ENCODE peak calls at places on chromosomes 16 and 17, in eight cellular contexts. R is kidney epithelial cell; U is COR-L47; M is activated naive CD4-positive, alpha-beta T cell treated with anti-CD3 and anti-CD28 coated beads, Interleukin-2, amount 50 U/mL, for 16 hours; L is AG10803; Z is OCI-LY7; C is NCI-H1092; W is NCI-H187 treated with DMSO at 0.1 percent for 48 hours. E is an unnamed sample.

GRCh38 chr16:68003031-68003430 is 3.7 kb upstream of the DPEP2 start:
- DNase-seq in Z (no peak), C (no peak), U (no peak), M (no peak), W (no peak), L (peak), R (no peak), E (no peak)

GRCh38 chr17:69597898-69598692 is 183.6 kb downstream of the MAP2K6 start:
- DNase-seq in Z (no peak), L (peak), W (no peak), C (no peak), R (peak), M (no peak), U (no peak), E (no peak)

GRCh38 chr17:36485805-36486203 is 677 bp upstream of the ZNHIT3 start:
- DNase-seq in W (no peak), U (peak), R (no peak), L (no peak), C (no peak), M (no peak), Z (peak), E (no peak)

GRCh38 chr17:1783834-1784611 is 22.2 kb downstream of the SERPINF1 start:
- DNase-seq in U (no peak), W (no peak), Z (no peak), C (no peak), L (peak), M (no peak), R (no peak), E (no peak)

GRCh38 chr17:15262291-15263205 is 2.6 kb downstream of the PMP22 start:
- DNase-seq in C (no peak), U (no peak), L (peak), M (no peak), Z (no peak), W (no peak), R (no peak), E (no peak)

GRCh38 chr17:50947844-50948514 is 81.8 kb upstream of the TOB1 start:
- DNase-seq in C (peak), Z (no peak), M (no peak), W (no peak), U (peak), R (no peak), L (no peak), E (no peak)

GRCh38 chr17:12744298-12744697 is 45.0 kb upstream of the ARHGAP44 start:
- DNase-seq in L (peak), U (no peak), W (no peak), C (no peak), Z (no peak), M (no peak), R (no peak), E (no peak)

GRCh38 chr16:67088551-67088950 is 21.2 kb upstream of the PHAF1 start:
- DNase-seq in M (no peak), U (no peak), Z (no peak), R (no peak), L (no peak), W (no peak), C (no peak), E (no peak)

GRCh38 chr16:85982563-85982939 is 83.6 kb downstream of the IRF8 start:
- DNase-seq in R (no peak), C (no peak), W (no peak), U (no peak), L (no peak), M (no peak), Z (no peak), E (no peak)

GRCh38 chr16:15502041-15502725 is 67.8 kb downstream of the BMERB1 start:
- DNase-seq in Z (no peak), L (peak), M (no peak), R (peak), C (no peak), W (no peak), U (no peak), E (no peak)

GRCh38 chr17:61048398-61049106 is 351.1 kb upstream of the TBX2 start:
- DNase-seq in Z (no peak), L (no peak), M (no peak), C (no peak), W (no peak), R (no peak), U (no peak), E (no peak)

GRCh38 chr16:2319606-2320005 is 20.9 kb downstream of the ABCA3 start:
- DNase-seq in L (no peak), W (no peak), R (no peak), C (no peak), Z (no peak), U (no peak), M (no peak), E (no peak)

GRCh38 chr17:7438050-7438614 is 1.2 kb upstream of the FGF11 start:
- DNase-seq in U (no peak), Z (peak), W (no peak), C (no peak), M (peak), R (no peak), L (no peak), E (no peak)

GRCh38 chr16:67207116-67207856 is 8.4 kb downstream of the ELMO3 start:
- DNase-seq in R (no peak), U (no peak), W (no peak), M (no peak), L (no peak), Z (no peak), C (no peak), E (no peak)

GRCh38 chr16:81693467-81694303 is 85.4 kb upstream of the PLCG2 start:
- DNase-seq in W (no peak), Z (no peak), M (no peak), C (no peak), L (peak), R (no peak), U (no peak), E (no peak)

GRCh38 chr16:54926166-54926838 is 4.4 kb upstream of the IRX5 start:
- DNase-seq in W (no peak), R (no peak), M (no peak), C (no peak), U (peak), Z (peak), L (peak), E (peak)

GRCh38 chr16:82627811-82628339 is 1.1 kb downstream of the CDH13 start:
- DNase-seq in L (peak), Z (no peak), W (no peak), U (no peak), R (no peak), C (no peak), M (no peak), E (no peak)

GRCh38 chr17:4536742-4537411 is 18.3 kb downstream of the MYBBP1A start:
- DNase-seq in C (no peak), M (no peak), U (no peak), Z (no peak), R (no peak), L (peak), W (no peak), E (no peak)

GRCh38 chr17:27766438-27766837 is 33.9 kb downstream of the NOS2 start:
- DNase-seq in W (no peak), L (no peak), M (no peak), Z (no peak), C (no peak), U (no peak), R (no peak), E (no peak)

GRCh38 chr16:15958703-15959348 is 9.4 kb downstream of the ABCC1 start:
- DNase-seq in R (peak), U (no peak), Z (no peak), M (no peak), C (no peak), W (no peak), L (no peak), E (no peak)

GRCh38 chr17:43720311-43721060 is 38.1 kb downstream of the SOST start:
- DNase-seq in U (no peak), Z (peak), L (peak), W (peak), C (peak), M (peak), R (no peak), E (no peak)

GRCh38 chr17:31560836-31561235 is 169.4 kb downstream of the RAB11FIP4 start:
- DNase-seq in R (no peak), Z (no peak), W (no peak), M (no peak), L (peak), C (no peak), U (no peak), E (no peak)

GRCh38 chr16:86597880-86598606 is 19.7 kb downstream of the FOXL1 start:
- DNase-seq in W (no peak), L (peak), Z (no peak), R (no peak), U (no peak), C (no peak), M (no peak), E (no peak)

GRCh38 chr16:54633943-54634362 is 296.7 kb upstream of the IRX5 start:
- DNase-seq in R (no peak), Z (peak), U (peak), W (no peak), M (no peak), C (peak), L (peak), E (no peak)

E was measured in NCI-H1436 treated with DMSO at 0.1 percent for 48 hours.